ENCODE peak calls at places on chromosomes 4 and X, in seven cellular contexts. F is cardiac muscle cell, U is choroid plexus epithelial cell, O is neural progenitor cell, M is psoas muscle, X is fibroblast of lung, G is BE2C. H is an unnamed sample.

GRCh38 chrX:80751456-80751855 is 58.2 kb downstream of the BRWD3 start:
- DNase-seq in F (no peak), U (no peak), O (no peak), M (no peak), X (peak), G (no peak), H (no peak)

GRCh38 chrX:4579999-4580398 is 866.5 kb upstream of the PRKX start:
- DNase-seq in F (no peak), U (no peak), O (no peak), M (no peak), X (no peak), G (no peak), H (no peak)

GRCh38 chr4:184265566-184266351 is 48.1 kb upstream of the ENPP6 start:
- DNase-seq in F (no peak), U (peak), O (no peak), M (no peak), X (peak), G (no peak), H (no peak)

GRCh38 chrX:38627683-38628082 is 66.3 kb downstream of the TSPAN7 start:
- DNase-seq in F (no peak), U (peak), O (peak), M (no peak), X (peak), G (peak), H (no peak)

GRCh38 chr4:30722916-30723270 is 2.7 kb downstream of the PCDH7 start:
- DNase-seq in F (peak), U (no peak), O (peak), M (peak), X (peak), G (no peak), H (no peak)

GRCh38 chrX:14352511-14352910 is 176.8 kb upstream of the GLRA2 start:
- DNase-seq in F (no peak), U (peak), O (no peak), M (no peak), X (peak), G (no peak), H (peak)

GRCh38 chr4:20422398-20422797 is 170.7 kb downstream of the SLIT2 start:
- DNase-seq in F (peak), U (peak), O (peak), M (no peak), X (peak), G (peak), H (no peak)

GRCh38 chr4:181261279-181261678 is 981.9 kb upstream of the TENM3 start:
- DNase-seq in F (peak), U (peak), O (peak), M (no peak), X (peak), G (no peak), H (no peak)

GRCh38 chr4:177097291-177097690 is 212.4 kb upstream of the NEIL3 start:
- DNase-seq in F (no peak), U (no peak), O (no peak), M (no peak), X (no peak), G (no peak), H (no peak)

GRCh38 chrX:130915302-130915701 is 12.3 kb upstream of the ENOX2 start:
- DNase-seq in F (no peak), U (peak), O (no peak), M (no peak), X (no peak), G (no peak), H (peak)

GRCh38 chr4:80145739-80146138 is 51.6 kb upstream of the PRDM8 start:
- DNase-seq in F (no peak), U (no peak), O (no peak), M (no peak), X (no peak), G (no peak), H (no peak)

GRCh38 chrX:104309169-104309568 is 54.4 kb upstream of the ESX1 start:
- DNase-seq in F (no peak), U (no peak), O (peak), M (no peak), X (no peak), G (no peak), H (no peak)

GRCh38 chr4:72326692-72327632 is 242.1 kb downstream of the ADAMTS3 start:
- DNase-seq in F (peak), U (peak), O (peak), M (no peak), X (peak), G (peak), H (no peak)

GRCh38 chrX:31555506-31555905 is 483.7 kb upstream of the FTHL17 start:
- DNase-seq in F (no peak), U (no peak), O (no peak), M (no peak), X (peak), G (no peak), H (no peak)

DNA sequence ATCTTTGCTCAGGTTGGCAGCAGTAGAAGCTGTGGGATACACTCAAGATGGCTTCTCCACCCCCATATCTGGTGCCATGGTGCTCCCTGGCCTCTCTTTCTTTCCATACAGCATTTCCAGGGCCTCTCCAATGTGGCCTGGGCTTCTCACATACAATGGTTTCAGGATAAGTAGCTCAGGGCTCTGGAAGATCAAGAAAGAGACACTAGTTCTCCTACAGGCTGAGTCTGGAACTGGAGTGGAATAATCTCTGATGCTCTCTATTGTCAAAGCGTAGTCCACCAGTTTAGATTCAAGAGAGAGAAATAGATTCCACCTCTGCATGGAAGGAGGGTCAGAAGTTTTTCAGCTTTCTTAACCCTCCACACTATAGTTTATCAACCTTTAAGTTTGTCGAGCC is 138.2 kb upstream of the AADAT start:
- DNase-seq in F (no peak), U (no peak), O (peak), M (no peak), X (no peak), G (no peak), H (no peak)
- TF ChIP-seq CTCF in F (no peak), U (peak), O (peak), M (no peak), X (no peak), G (peak), H (no peak)

DNA sequence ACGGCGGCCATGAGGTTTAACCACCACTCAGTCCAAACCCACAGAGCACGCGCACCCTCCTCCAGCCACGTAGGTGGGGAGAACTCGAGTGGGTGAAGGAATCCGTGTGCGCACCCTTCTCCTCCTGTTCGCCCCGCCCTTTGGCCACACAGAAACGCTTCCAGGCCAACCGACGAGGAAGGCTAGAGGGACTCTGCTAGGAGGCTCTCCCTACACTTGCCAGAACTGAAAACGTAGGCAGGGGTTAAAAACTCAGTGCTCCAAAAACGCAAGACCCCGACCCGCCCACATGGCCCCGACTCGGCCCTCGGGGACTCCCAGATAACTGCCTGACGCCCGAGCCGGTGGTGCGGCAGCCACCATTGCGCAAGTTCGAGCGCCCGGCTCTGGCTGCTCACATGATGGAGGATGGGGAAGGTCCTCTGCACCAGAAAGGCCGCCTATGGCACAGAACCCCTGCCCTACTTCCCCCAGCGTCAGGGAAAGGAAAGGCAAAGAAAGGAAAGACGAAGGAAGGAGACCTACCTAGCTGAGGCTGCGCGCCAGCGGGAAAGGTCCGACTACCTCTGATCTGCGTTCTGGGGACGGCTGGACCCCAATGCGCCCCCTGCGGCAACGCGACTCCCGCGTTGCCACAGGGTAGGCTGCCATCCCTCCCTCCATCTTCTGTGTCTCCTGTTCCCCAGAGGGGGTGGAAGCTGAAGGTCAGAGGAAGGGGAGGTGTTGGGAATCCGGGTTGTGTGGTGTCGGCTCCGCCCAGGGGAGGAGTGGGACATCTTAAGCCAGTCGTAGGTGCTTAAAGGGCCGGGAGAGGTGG is 201.9 kb upstream of the AGTR2 start:
- DNase-seq in F (peak), U (peak), O (peak), M (peak), X (peak), G (peak), H (no peak)
- H3K4me3 ChIP-seq in F (peak), U (peak), O (peak), M (peak), X (peak), G (peak), H (peak)

DNA sequence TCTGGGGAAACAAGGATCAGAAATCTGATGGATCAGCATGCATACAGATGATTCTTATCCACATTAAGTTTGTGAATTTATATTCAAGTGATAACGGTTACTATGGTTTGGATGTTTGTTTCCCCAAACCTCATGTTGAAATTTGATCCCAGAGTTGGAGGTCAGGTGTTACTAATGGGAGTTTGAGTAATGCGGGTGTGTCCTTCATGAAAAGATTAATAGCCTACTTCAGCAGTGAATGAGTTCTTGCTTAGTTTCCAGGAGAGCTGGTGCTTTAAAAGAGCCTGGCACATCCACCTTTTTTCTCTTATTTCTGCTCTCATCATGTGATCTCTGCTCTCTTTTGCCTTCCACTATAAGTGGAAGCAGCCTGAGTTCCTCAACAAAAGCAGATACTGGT is 712.4 kb downstream of the IL1RAPL1 start:
- DNase-seq in F (no peak), U (peak), O (no peak), M (no peak), X (peak), G (no peak), H (no peak)
- TF ChIP-seq CTCF in F (no peak), U (no peak), O (no peak), M (no peak), X (no peak), G (no peak), H (no peak)

DNA sequence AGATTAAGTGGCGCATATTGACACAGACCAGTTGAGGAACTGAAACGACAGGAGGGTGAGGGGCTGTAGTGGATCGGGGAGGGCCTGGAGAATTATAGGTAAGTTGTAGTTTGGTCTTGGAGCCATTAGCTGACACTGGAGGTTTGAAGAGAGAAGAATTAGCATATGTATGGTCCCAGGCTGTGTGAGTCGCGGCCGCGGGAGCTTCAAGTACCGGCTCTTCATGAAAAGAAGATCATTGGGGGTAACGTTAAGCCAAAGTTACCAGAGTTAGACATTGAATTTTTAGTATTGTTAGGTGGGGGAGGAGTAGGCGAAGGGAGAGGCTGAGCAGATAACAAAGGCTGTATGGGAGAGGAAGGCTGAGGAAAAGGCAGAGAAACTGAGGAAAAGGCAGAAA is 56.5 kb downstream of the ZNF674 start:
- DNase-seq in F (no peak), U (no peak), O (peak), M (no peak), X (no peak), G (no peak), H (no peak)
- H3K4me3 ChIP-seq in F (no peak), U (no peak), O (no peak), M (no peak), X (no peak), G (no peak), H (no peak)